ENCODE peak calls at places on chromosomes 3 and 15, in five cellular contexts. J is K562, C is H1, V is HepG2, E is GM12878. X is an unnamed sample.

GRCh38 chr3:5011555-5012256 is 32.5 kb downstream of the BHLHE40 start:
- DNase-seq in J (peak; percentile 60), C (no peak), V (no peak), E (peak; percentile 71), X (no peak)

GRCh38 chr3:171994646-171995441 is 44.5 kb upstream of the FNDC3B start:
- DNase-seq in J (no peak), C (no peak), V (peak; percentile 41), E (no peak), X (no peak)

GRCh38 chr15:80710635-80711553 is 15.8 kb downstream of the ABHD17C start:
- DNase-seq in J (no peak), C (no peak), V (no peak), E (peak; percentile 41), X (no peak)

GRCh38 chr3:184556502-184557347 is 4.9 kb upstream of the EPHB3 start:
- DNase-seq in J (no peak), C (no peak), V (no peak), E (no peak), X (no peak)

GRCh38 chr3:167575000-167575399 is 78.7 kb downstream of the WDR49 start:
- DNase-seq in J (no peak), C (no peak), V (no peak), E (no peak), X (peak; percentile 42)

GRCh38 chr3:133058243-133058642 is 20.1 kb downstream of the TMEM108 start:
- DNase-seq in J (no peak), C (no peak), V (no peak), E (no peak), X (peak; percentile 43)

GRCh38 chr3:188760408-188760807 is 411.4 kb upstream of the TPRG1 start:
- DNase-seq in J (no peak), C (no peak), V (no peak), E (no peak), X (no peak)

GRCh38 chr15:95556225-95556624 is 774.3 kb upstream of the NR2F2 start:
- DNase-seq in J (no peak), C (no peak), V (no peak), E (no peak), X (no peak)

GRCh38 chr15:41881550-41881924 is 12.3 kb downstream of the SPTBN5 start:
- DNase-seq in J (no peak), C (no peak), V (no peak), E (no peak), X (no peak)

GRCh38 chr15:41881925-41882688 is 11.7 kb downstream of the SPTBN5 start:
- DNase-seq in J (peak; percentile 74), C (no peak), V (no peak), E (no peak), X (peak; percentile 69)

GRCh38 chr15:41881086-41881485 is 12.8 kb downstream of the SPTBN5 start:
- DNase-seq in J (no peak), C (no peak), V (no peak), E (no peak), X (no peak)

GRCh38 chr15:41879321-41879845 is 14.5 kb downstream of the SPTBN5 start:
- DNase-seq in J (no peak), C (no peak), V (no peak), E (no peak), X (no peak)

DNA sequence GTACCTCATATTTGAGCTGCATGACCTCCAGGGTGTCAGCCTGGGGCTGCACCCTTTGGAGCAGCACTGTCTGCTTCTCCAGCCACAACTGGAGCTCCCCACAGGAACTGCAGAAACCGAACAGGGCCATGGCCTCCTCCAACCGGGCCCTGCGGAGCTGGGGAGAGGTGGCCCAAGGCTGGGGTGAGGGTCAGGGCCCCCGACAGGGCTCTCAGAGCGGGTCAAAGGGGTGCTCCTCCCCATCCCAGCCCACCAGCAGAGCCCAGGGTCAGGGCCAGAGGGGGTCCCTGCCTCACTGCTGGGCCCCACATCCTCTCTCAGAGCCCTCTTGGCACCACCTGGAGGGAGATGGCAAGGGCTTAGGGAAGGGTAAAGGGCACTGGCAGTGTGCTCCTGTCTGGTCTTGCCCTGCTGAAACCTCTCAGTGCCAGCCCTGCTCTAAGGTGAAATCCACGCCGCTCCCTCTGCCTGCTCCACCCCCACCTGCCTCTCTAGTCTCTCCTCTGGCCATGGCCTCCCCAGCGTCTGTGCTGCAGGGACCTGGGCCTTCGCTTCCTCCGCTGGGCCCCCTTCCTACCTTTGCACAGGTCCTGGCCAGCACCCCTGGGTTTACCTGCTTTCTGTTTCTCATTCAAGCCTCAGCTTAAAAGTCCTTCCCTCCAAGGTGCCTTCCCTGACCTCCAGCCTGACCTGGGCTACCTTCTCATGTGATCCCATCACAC is 13.5 kb downstream of the SPTBN5 start:
- DNase-seq in J (no peak), C (no peak), V (no peak), E (no peak), X (no peak)
- TF ChIP-seq CREB1 in J (no peak), C (no peak), V (no peak), E (no peak), X (no peak)

GRCh38 chr3:147396709-147397046 is 9.7 kb downstream of the ZIC4 start:
- DNase-seq in J (no peak), C (no peak), V (no peak), E (no peak), X (no peak)
- TF ChIP-seq EZH2 in J (no peak), C (no peak), V (no peak), E (no peak), X (peak; percentile 52)

DNA sequence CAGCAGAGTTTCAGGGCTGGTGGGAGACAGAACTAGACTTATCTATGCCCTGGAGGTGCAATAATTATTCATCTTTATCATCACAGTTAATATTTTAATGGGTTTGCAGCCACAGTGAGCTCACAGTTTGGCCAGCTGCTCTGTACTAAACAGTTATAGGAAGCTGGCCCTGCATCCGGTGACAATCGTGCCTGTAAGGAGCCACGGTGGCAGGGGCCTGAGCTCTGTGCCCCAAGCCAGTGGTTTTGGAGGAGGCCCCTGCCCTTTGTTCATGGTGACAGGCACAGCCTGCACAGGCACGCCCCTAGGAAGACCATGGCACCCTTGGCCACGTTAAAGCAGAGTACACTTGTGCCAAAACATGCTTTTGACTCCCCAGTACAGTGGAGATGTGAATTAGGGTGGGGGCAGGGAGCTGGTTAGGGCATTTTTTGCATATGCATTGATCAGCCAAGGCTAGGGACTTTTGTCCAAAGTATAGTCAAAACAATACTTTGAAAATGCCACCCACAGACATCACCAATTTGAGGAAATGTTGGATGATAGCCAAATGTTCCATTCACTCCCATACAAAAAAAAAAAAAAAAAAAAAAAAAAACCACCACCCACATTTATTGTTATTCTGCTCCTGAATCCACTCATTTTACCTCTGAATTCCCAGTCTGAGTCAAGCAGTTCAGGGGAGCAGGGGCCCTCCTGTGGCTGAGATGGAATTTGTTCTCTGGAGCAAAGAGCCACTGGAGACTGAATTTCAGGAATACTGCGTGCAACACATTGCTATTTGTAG is 3.4 kb upstream of the RFTN1 start:
- DNase-seq in J (no peak), C (no peak), V (peak; percentile 33), E (no peak), X (peak; percentile 70)
- H2AFZ ChIP-seq in J (no peak overlapping the region), C (no peak overlapping the region), V (no peak overlapping the region), E (peak overlapping the region; percentile 45), X (peak overlapping the region; percentile 57)

GRCh38 chr3:104947946-104948345 is 418.8 kb upstream of the ALCAM start:
- DNase-seq in J (no peak), C (no peak), V (no peak), E (no peak), X (no peak)
- TF ChIP-seq CREB1 in J (no peak), C (no peak), V (no peak), E (no peak), X (no peak)

GRCh38 chr3:52055537-52056351 is 627 bp downstream of the DUSP7 start:
- DNase-seq in J (peak; percentile 41), C (no peak), V (peak; percentile 40), E (no peak), X (peak; percentile 81)

GRCh38 chr3:52056521-52056967 is at the start of gene DUSP7:
- DNase-seq in J (peak; percentile 70), C (no peak), V (no peak), E (no peak), X (peak; percentile 72)

GRCh38 chr3:52058111-52058510 is 1.7 kb upstream of the DUSP7 start:
- DNase-seq in J (no peak), C (no peak), V (no peak), E (no peak), X (no peak)

GRCh38 chr3:52056968-52057805 is 816 bp upstream of the DUSP7 start:
- DNase-seq in J (peak; percentile 93), C (peak; percentile 97), V (peak; percentile 97), E (peak; percentile 90), X (peak; percentile 98)

DNA sequence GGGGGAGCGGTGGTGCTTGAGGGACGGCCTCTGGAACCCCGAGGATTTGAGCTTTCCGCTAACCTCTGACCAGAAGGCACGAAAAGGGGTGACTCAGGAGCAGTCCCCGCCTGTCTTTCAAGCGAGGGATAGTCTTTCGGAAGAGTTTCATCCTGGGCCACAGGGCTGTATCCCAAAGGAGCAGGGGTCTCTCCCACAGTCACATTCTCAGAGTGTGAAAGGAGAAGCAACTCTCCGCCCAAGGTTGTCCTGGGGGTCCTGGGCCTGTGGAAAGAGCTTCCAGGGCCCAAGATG is 1.4 kb upstream of the DUSP7 start:
- DNase-seq in J (no peak), C (no peak), V (no peak), E (no peak), X (no peak)
- TF ChIP-seq EZH2 in J (no peak), C (no peak), V (no peak), E (no peak), X (no peak)

GRCh38 chr3:46893146-46893748 is 15.7 kb downstream of the PTH1R start:
- DNase-seq in J (no peak), C (no peak), V (no peak), E (no peak), X (peak; percentile 28)

GRCh38 chr3:46894256-46894655 is 16.7 kb downstream of the PTH1R start:
- DNase-seq in J (no peak), C (no peak), V (no peak), E (no peak), X (no peak)

GRCh38 chr3:46893763-46894162 is 16.2 kb downstream of the PTH1R start:
- DNase-seq in J (no peak), C (no peak), V (no peak), E (no peak), X (no peak)

GRCh38 chr3:46891132-46891531 is 13.6 kb downstream of the PTH1R start:
- DNase-seq in J (no peak), C (no peak), V (no peak), E (no peak), X (no peak)

GRCh38 chr3:46892285-46893145 is 15.0 kb downstream of the PTH1R start:
- DNase-seq in J (peak; percentile 59), C (peak; percentile 58), V (no peak), E (no peak), X (peak; percentile 94)
- H2AFZ ChIP-seq in J (no peak overlapping the region), C (peak overlapping the region; percentile 31), V (no peak overlapping the region), E (no peak overlapping the region), X (peak overlapping the region; percentile 99)

GRCh38 chr3:22371036-22371435 is 620.0 kb upstream of the ZNF385D start:
- DNase-seq in J (no peak), C (no peak), V (no peak), E (no peak), X (no peak)

GRCh38 chr3:22373827-22374226 is 622.8 kb upstream of the ZNF385D start:
- DNase-seq in J (no peak), C (no peak), V (no peak), E (no peak), X (no peak)

GRCh38 chr3:22373182-22373581 is 622.2 kb upstream of the ZNF385D start:
- DNase-seq in J (no peak), C (no peak), V (no peak), E (no peak), X (peak; percentile 4)

GRCh38 chr3:22372292-22372949 is 621.4 kb upstream of the ZNF385D start:
- DNase-seq in J (no peak), C (no peak), V (no peak), E (no peak), X (peak; percentile 73)

GRCh38 chr3:22371592-22372291 is 620.7 kb upstream of the ZNF385D start:
- DNase-seq in J (no peak), C (no peak), V (no peak), E (no peak), X (peak; percentile 60)
- TF ChIP-seq CREB1 in J (no peak), C (no peak), V (no peak), E (no peak), X (no peak)

X was measured in GM23338.